ENCODE peak calls at places on chromosomes 11 and 22, in seven cellular contexts. D is transverse colon, E is GM06990, W is neural progenitor cell, R is lung, S is cardiac muscle cell, C is endodermal cell. X is an unnamed sample.
A peak's percentile ranks its signal among the peaks of the same experiment; 100 is the strongest.

GRCh38 chr22:35128637-35129036 is 62.7 kb downstream of the ISX start:
- DNase-seq in C (no peak), D (no peak), W (no peak), E (peak; percentile 80), R (no peak), S (no peak), X (no peak)

GRCh38 chr22:35839811-35840739 is 122.4 kb downstream of the APOL5 start:
- DNase-seq in E (no peak), C (peak; percentile 96), R (peak; percentile 86), D (peak; percentile 86), S (peak; percentile 98), W (peak; percentile 94), X (peak; percentile 94)

GRCh38 chr11:17412488-17413180 is 24.2 kb upstream of the KCNJ11 start:
- DNase-seq in E (no peak), D (no peak), C (no peak), R (no peak), S (no peak), W (peak; percentile 89), X (no peak)

GRCh38 chr11:46119053-46119351 is 2.3 kb downstream of the PHF21A start:
- DNase-seq in R (no peak), E (no peak), D (no peak), C (no peak), S (no peak), W (no peak), X (no peak)

GRCh38 chr11:10064828-10065227 is 229.2 kb downstream of the SBF2 start:
- DNase-seq in R (no peak), S (no peak), W (no peak), E (no peak), D (no peak), C (no peak), X (no peak)

GRCh38 chr11:127000291-127000968 is at the start of gene KIRREL3:
- DNase-seq in D (no peak), E (no peak), C (peak; percentile 69), W (peak; percentile 72), S (peak; percentile 9), R (no peak), X (no peak)

GRCh38 chr11:117481036-117481435 is 153.4 kb downstream of the CEP164 start:
- DNase-seq in C (no peak), D (no peak), W (no peak), E (no peak), R (no peak), S (no peak), X (no peak)

GRCh38 chr11:100855466-100856067 is 168.5 kb downstream of the ARHGAP42 start:
- DNase-seq in R (no peak), E (no peak), D (no peak), W (peak; percentile 60), S (peak; percentile 78), C (no peak), X (peak; percentile 60)

GRCh38 chr11:3229673-3230630 is 2.3 kb downstream of the MRGPRE start:
- DNase-seq in R (no peak), W (no peak), E (no peak), C (no peak), D (no peak), S (no peak), X (no peak)

GRCh38 chr11:45847908-45848316 is 637 bp downstream of the CRY2 start:
- DNase-seq in D (peak; percentile 57), C (peak; percentile 80), E (peak; percentile 56), W (peak; percentile 71), S (peak; percentile 73), R (peak; percentile 63), X (peak; percentile 62)

GRCh38 chr22:38501797-38502672 is 4.1 kb downstream of the DDX17 start:
- DNase-seq in S (no peak), C (no peak), E (no peak), W (no peak), D (no peak), R (no peak), X (no peak)
- H3K4me3 ChIP-seq in S (no peak overlapping the region), C (peak overlapping the region; percentile 93), E (no peak overlapping the region), W (peak overlapping the region; percentile 94), D (peak overlapping the region; percentile 67), R (no peak overlapping the region), X (no peak overlapping the region)

GRCh38 chr11:110711776-110712642 is at the start of gene ARHGAP20:
- DNase-seq in R (peak; percentile 68), C (peak; percentile 91), S (peak; percentile 83), D (peak; percentile 77), W (peak; percentile 89), E (peak; percentile 55), X (no peak)
- TF ChIP-seq CTCF in R (no peak), C (peak; percentile 23), S (no peak), D (no peak), W (no peak), E (no peak), X (no peak)

GRCh38 chr11:31802990-31803812 is 7.9 kb downstream of the PAX6 start:
- DNase-seq in D (no peak), E (no peak), R (no peak), S (no peak), W (peak; percentile 67), C (peak; percentile 76), X (no peak)
- H3K4me3 ChIP-seq in D (no peak overlapping the region), E (no peak overlapping the region), R (no peak overlapping the region), S (no peak overlapping the region), W (peak overlapping the region; percentile 91), C (peak overlapping the region; percentile 63), X (no peak overlapping the region)

GRCh38 chr11:112086422-112087191 is at the start of the genes SDHD and TIMM8B:
- DNase-seq in R (peak; percentile 97), W (peak; percentile 99), E (peak; percentile 94), D (peak; percentile 96), C (peak; percentile 98), S (peak; percentile 98), X (peak; percentile 92)
- TF ChIP-seq CTCF in R (no peak), W (peak; percentile 38), E (peak; percentile 39), D (peak; percentile 68), C (peak; percentile 55), S (peak; percentile 30), X (peak; percentile 66)

DNA sequence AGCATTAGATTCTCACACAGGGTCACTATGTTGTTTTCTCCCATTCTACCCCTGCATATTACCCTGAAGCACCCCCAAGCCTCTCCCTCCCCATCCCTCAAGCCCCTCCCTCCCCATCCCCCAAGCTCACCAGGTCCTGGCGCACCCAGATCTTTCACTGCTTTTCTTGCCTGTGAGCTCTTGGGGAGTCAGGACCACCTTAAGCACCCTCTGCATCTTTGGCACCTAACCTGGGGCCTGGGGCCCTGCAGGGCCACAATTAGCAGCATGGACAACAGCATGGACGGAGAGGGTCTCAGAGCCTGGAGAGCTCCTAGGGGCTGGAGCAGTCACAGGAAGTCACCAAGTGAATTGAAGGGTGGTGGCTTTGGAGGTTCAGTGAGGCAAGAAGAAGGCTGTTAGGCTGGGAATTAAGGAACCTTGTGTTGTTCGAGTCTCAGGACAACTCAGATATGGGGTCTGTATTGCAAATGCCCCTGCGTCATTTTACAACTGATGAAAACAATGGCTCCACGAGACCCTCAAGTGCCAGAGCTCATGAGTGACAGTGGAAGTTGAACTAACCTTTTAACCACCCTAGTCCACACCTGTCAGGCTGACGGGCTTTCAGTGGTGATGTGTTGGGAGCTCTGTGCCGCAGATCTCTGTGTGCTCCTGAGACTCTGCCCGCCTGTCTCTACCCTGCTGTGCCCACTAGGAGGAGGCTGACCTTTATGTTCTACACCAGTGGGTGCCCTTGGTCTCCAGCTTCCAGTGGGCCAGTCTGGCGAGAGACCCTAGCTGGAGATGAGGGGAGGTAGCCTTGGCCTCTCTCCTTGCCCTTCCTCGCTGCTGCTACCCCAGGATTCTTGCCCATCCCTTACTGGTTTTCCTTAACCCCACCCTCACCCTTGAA is 111.3 kb upstream of the OR4B1 start:
- DNase-seq in W (no peak), D (no peak), C (no peak), E (no peak), R (no peak), S (no peak), X (no peak)
- H3K4me3 ChIP-seq in W (no peak overlapping the region), D (no peak overlapping the region), C (no peak overlapping the region), E (no peak overlapping the region), R (no peak overlapping the region), S (no peak overlapping the region), X (no peak overlapping the region)

X was measured in bronchial epithelial cell.